ENCODE peak calls at places on chromosomes 1 and 21, in five cellular contexts. I is IMR-90, Q is neuronal stem cell, Z is H9, E is mesendoderm. O is an unnamed sample.

GRCh38 chr21:42724226-42724920 is 71.0 kb downstream of the PDE9A start:
- DNase-seq in I (peak; percentile 92), Q (no peak), Z (no peak), E (no peak), O (peak; percentile 95)

GRCh38 chr1:51791888-51792287 is 86.6 kb downstream of the NRDC start:
- DNase-seq in I (no peak), Q (no peak), Z (no peak), E (no peak), O (no peak)

GRCh38 chr1:210301254-210301955 is 27.3 kb upstream of the HHAT start:
- DNase-seq in I (no peak), Q (no peak), Z (no peak), E (no peak), O (no peak)

GRCh38 chr1:186806477-186806876 is 22.3 kb upstream of the PLA2G4A start:
- DNase-seq in I (peak; percentile 24), Q (no peak), Z (peak; percentile 32), E (peak; percentile 55), O (peak; percentile 59)

GRCh38 chr1:18602533-18603211 is 28.0 kb upstream of the PAX7 start:
- DNase-seq in I (no peak), Q (no peak), Z (no peak), E (peak; percentile 44), O (no peak)

GRCh38 chr1:41853907-41854306 is 64.8 kb downstream of the HIVEP3 start:
- DNase-seq in I (no peak), Q (no peak), Z (no peak), E (no peak), O (no peak)

GRCh38 chr1:246860401-246860800 is 71.3 kb downstream of the AHCTF1 start:
- DNase-seq in I (peak; percentile 19), Q (no peak), Z (no peak), E (no peak), O (no peak)

GRCh38 chr1:107244734-107245495 is 104.1 kb downstream of the NTNG1 start:
- DNase-seq in I (no peak), Q (no peak), Z (no peak), E (no peak), O (no peak)

GRCh38 chr21:42063578-42064521 is 7.3 kb upstream of the UMODL1 start:
- DNase-seq in I (no peak), Q (no peak), Z (no peak), E (no peak), O (no peak)

GRCh38 chr1:162138599-162139397 is 69.3 kb downstream of the NOS1AP start:
- DNase-seq in I (no peak), Q (no peak), Z (no peak), E (no peak), O (no peak)
- H2AK5ac ChIP-seq in I (peak overlapping the region; percentile 35), Q (no peak overlapping the region), Z (no peak overlapping the region), E (no peak overlapping the region), O (peak overlapping the region; percentile 83)

DNA sequence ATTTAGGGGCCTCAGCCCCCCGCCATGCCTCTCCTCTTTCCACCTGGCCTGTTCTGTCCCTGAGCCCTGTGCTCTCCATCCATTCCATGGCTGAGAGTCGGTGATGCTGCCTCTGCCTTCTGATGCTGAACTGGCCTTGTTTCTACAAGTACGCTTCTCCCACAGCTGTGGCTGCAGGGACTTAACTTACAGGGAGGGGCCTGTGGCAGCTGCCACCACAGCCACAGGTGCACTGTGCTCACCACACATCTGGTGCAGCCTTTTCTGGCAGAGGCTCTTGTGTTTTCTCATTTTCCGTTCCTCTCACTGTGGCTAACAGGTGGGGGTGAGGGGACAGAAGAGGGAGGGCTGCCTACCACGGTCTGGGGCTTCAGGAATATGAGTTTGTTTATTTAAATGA is 4.2 kb downstream of the FMO1 start:
- DNase-seq in I (no peak), Q (no peak), Z (no peak), E (no peak), O (no peak)
- H3K18ac ChIP-seq in I (no peak overlapping the region), Q (no peak overlapping the region), Z (no peak overlapping the region), E (no peak overlapping the region), O (no peak overlapping the region)

GRCh38 chr1:93594603-93594880 is 87.1 kb downstream of the BCAR3 start:
- DNase-seq in I (no peak), Q (no peak), Z (no peak), E (no peak), O (no peak)
- H2BK120ac ChIP-seq in I (no peak overlapping the region), Q (no peak overlapping the region), Z (no peak overlapping the region), E (no peak overlapping the region), O (no peak overlapping the region)

GRCh38 chr1:12245733-12246132 is 15.9 kb downstream of the VPS13D start:
- DNase-seq in I (no peak), Q (no peak), Z (no peak), E (no peak), O (no peak)

GRCh38 chr1:12246584-12246983 is 16.8 kb downstream of the VPS13D start:
- DNase-seq in I (no peak), Q (no peak), Z (no peak), E (no peak), O (peak; percentile 26)

GRCh38 chr1:12251442-12251841 is 21.6 kb downstream of the VPS13D start:
- DNase-seq in I (peak; percentile 82), Q (no peak), Z (no peak), E (no peak), O (no peak)

GRCh38 chr1:12249181-12249580 is 19.4 kb downstream of the VPS13D start:
- DNase-seq in I (peak; percentile 58), Q (no peak), Z (no peak), E (peak; percentile 59), O (no peak)

DNA sequence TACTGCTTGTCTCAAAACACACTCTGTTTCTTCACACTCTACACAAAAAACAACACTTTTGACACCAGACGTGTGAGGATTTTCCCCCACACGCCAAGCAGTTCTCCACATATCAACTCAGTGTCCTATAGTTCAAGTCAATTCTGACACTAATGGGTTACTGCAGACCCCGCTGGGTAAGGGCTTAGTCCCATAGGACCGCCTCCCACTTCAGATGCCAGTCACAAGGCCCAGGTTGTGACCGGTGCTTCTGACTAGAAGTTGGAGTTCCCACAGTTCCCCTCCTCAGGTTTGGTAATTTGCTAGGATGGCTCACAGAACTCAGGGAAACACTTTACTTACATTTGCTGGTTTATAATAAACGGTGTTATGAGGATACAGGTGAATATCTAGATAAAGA is 19.9 kb downstream of the VPS13D start:
- DNase-seq in I (no peak), Q (no peak), Z (peak; percentile 36), E (no peak), O (no peak)
- H2AK5ac ChIP-seq in I (no peak overlapping the region), Q (no peak overlapping the region), Z (no peak overlapping the region), E (no peak overlapping the region), O (no peak overlapping the region)

GRCh38 chr21:26912466-26912865 is 54.4 kb downstream of the ADAMTS5 start:
- DNase-seq in I (no peak), Q (no peak), Z (no peak), E (peak; percentile 58), O (no peak)

DNA sequence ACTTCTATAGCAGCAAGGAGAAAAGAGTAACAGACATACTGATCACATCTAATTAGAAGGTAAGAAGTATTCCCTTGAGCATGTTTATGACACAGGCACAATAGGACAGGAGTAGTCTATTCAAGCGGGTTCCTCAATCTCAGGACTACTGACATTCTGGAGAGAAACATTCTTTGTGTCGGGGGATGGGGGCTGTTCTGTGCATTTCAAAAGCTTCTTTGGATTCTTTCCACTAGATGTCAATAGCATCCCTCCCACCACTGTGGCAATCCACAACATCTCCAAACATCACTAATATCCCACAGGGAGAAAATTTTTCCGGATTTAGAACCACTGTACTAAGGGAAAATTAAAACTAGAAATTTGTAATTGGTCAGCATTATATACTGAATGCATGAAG is 56.9 kb downstream of the ADAMTS5 start:
- DNase-seq in I (no peak), Q (peak; percentile 65), Z (peak; percentile 53), E (peak; percentile 92), O (peak; percentile 51)
- H3K18ac ChIP-seq in I (peak overlapping the region; percentile 31), Q (no peak overlapping the region), Z (no peak overlapping the region), E (no peak overlapping the region), O (no peak overlapping the region)